ENCODE peak calls at places on chromosomes 4 and X, in nine cellular contexts. H, O, L, F, K, Z, N, U and S are unnamed samples.

GRCh38 chrX:40144576-40144975 is 46.8 kb upstream of the BCOR start:
- DNase-seq in H (no peak), O (no peak), L (no peak), F (no peak), K (no peak), Z (no peak), N (no peak), U (no peak), S (no peak)

GRCh38 chrX:149365552-149365951 is 139.6 kb downstream of the IDS start:
- DNase-seq in H (no peak), O (no peak), L (no peak), F (no peak), K (no peak), Z (no peak), N (no peak), U (no peak), S (no peak)

GRCh38 chr4:40530961-40531635 is 98.6 kb downstream of the RBM47 start:
- DNase-seq in H (no peak), O (no peak), L (no peak), F (no peak), K (no peak), Z (peak; percentile 52), N (no peak), U (no peak), S (no peak)

GRCh38 chr4:124887738-124888137 is 175.2 kb upstream of the ANKRD50 start:
- DNase-seq in H (no peak), O (no peak), L (no peak), F (no peak), K (no peak), Z (no peak), N (no peak), U (no peak), S (no peak)

GRCh38 chr4:110619001-110619350 is 3.9 kb downstream of the PITX2 start:
- DNase-seq in H (no peak), O (no peak), L (no peak), F (no peak), K (no peak), Z (no peak), N (no peak), U (no peak), S (no peak)

GRCh38 chrX:12304261-12304660 is 166.0 kb downstream of the FRMPD4 start:
- DNase-seq in H (peak; percentile 0), O (no peak), L (no peak), F (no peak), K (no peak), Z (no peak), N (peak; percentile 10), U (peak; percentile 60), S (peak; percentile 53)

GRCh38 chr4:8647626-8648025 is 55.1 kb downstream of the CPZ start:
- DNase-seq in H (no peak), O (no peak), L (no peak), F (peak; percentile 43), K (no peak), Z (peak; percentile 17), N (no peak), U (no peak), S (no peak)

GRCh38 chrX:48025561-48025960 is 18.8 kb downstream of the SPACA5 start:
- DNase-seq in H (peak; percentile 76), O (peak; percentile 66), L (peak; percentile 37), F (no peak), K (peak; percentile 26), Z (peak; percentile 43), N (peak; percentile 62), U (peak; percentile 71), S (peak; percentile 54)

GRCh38 chrX:50618788-50619558 is 148.3 kb upstream of the DGKK start:
- DNase-seq in H (no peak), O (no peak), L (peak; percentile 32), F (no peak), K (no peak), Z (no peak), N (peak; percentile 6), U (no peak), S (no peak)

GRCh38 chr4:155787113-155787710 is 28.4 kb downstream of the GUCY1B1 start:
- DNase-seq in H (peak; percentile 18), O (peak; percentile 32), L (peak; percentile 51), F (no peak), K (peak; percentile 55), Z (no peak), N (peak; percentile 73), U (peak; percentile 78), S (peak; percentile 64)

GRCh38 chr4:147355849-147356248 is 125.0 kb upstream of the EDNRA start:
- DNase-seq in H (no peak), O (no peak), L (peak; percentile 70), F (no peak), K (no peak), Z (no peak), N (peak; percentile 86), U (peak; percentile 56), S (peak; percentile 94)

GRCh38 chr4:7217453-7218310 is 25.3 kb downstream of the SORCS2 start:
- DNase-seq in H (no peak), O (no peak), L (peak; percentile 46), F (no peak), K (peak; percentile 57), Z (peak; percentile 41), N (peak; percentile 25), U (peak; percentile 63), S (no peak)

GRCh38 chr4:5114911-5115310 is 63.6 kb downstream of the STK32B start:
- DNase-seq in H (no peak), O (no peak), L (no peak), F (no peak), K (no peak), Z (no peak), N (peak; percentile 39), U (no peak), S (peak; percentile 45)

GRCh38 chrX:47802589-47802988 is 34.1 kb upstream of the ZNF81 start:
- DNase-seq in H (no peak), O (no peak), L (peak; percentile 34), F (no peak), K (peak; percentile 11), Z (no peak), N (peak; percentile 29), U (peak; percentile 11), S (no peak)

GRCh38 chrX:17839269-17839668 is 21.8 kb downstream of the RAI2 start:
- DNase-seq in H (no peak), O (no peak), L (no peak), F (no peak), K (no peak), Z (no peak), N (no peak), U (no peak), S (no peak)

DNA sequence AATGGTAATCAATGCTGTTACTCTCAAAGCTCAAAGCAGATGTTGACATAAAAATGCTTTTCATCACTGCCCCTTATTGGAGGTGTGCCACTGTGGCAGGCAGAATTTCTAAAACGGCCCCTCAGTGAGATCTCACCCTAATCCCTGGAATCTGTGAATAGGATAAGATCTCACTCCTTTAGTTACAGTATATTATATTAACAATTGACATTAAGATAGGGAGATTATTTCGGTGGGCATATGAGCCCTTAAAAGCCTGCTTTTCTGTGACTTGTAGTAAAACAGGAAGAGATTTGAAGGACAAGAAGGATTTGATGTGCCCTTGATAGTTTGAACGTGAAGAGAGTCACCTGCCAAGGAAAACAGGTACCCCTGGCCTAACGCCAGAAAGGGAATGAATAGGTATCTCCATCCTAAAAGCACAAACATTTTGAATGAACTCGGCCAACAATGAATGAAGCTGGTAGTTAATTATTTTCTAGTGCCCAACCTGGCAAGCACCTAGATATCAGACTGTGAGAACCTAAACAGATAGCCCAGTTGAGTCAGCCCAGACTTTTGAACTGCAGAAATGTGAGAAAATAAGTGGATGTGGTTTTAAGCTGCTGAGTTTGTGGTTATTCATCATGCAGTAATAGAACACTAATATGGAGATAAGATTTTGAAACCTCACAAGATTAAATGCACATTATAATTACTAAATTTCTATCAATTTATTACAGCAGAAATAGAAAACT is 881.6 kb downstream of the PCDH18 start:
- DNase-seq in H (no peak), O (no peak), L (peak; percentile 8), F (no peak), K (no peak), Z (peak; percentile 49), N (no peak), U (peak; percentile 16), S (peak; percentile 83)
- H3K27ac ChIP-seq in H (no peak overlapping the region), O (no peak overlapping the region), L (no peak overlapping the region), F (no peak overlapping the region), K (no peak overlapping the region), Z (no peak overlapping the region), N (no peak overlapping the region), U (no peak overlapping the region), S (peak overlapping the region; percentile 52)

DNA sequence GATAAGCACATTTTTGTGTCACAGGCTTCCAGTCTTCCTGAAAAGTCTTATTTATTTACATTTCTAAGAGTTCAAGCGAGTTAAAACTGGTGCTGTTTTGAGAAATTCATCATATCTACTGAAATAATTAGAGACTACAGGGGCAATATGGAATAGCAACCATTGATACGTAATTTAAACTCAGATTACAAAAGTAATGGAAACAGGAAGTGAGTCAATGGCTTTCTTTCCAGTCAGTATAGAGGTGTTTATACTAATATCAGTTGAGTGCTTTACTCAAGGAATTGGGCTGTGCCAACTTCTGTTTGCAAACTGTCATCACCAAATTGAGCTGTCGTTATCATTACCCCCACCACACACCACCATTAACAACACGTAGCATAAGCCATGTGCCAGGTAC is 222.7 kb downstream of the COL25A1 start:
- DNase-seq in H (no peak), O (no peak), L (no peak), F (no peak), K (peak; percentile 28), Z (no peak), N (no peak), U (peak; percentile 53), S (no peak)
- H3K27ac ChIP-seq in H (no peak overlapping the region), O (peak overlapping the region; percentile 40), L (no peak overlapping the region), F (no peak overlapping the region), K (no peak overlapping the region), Z (no peak overlapping the region), N (no peak overlapping the region), U (no peak overlapping the region), S (no peak overlapping the region)

GRCh38 chr4:760616-761015 is 55.0 kb downstream of the PCGF3 start:
- DNase-seq in H (no peak), O (no peak), L (no peak), F (no peak), K (no peak), Z (no peak), N (no peak), U (no peak), S (no peak)
- H3K27ac ChIP-seq in H (no peak overlapping the region), O (no peak overlapping the region), L (no peak overlapping the region), F (no peak overlapping the region), K (peak overlapping the region; percentile 12), Z (no peak overlapping the region), N (no peak overlapping the region), U (peak overlapping the region; percentile 22), S (no peak overlapping the region)

GRCh38 chr4:72351521-72351920 is 217.5 kb downstream of the ADAMTS3 start:
- DNase-seq in H (no peak), O (no peak), L (no peak), F (no peak), K (no peak), Z (no peak), N (no peak), U (no peak), S (no peak)

GRCh38 chr4:72358483-72358882 is 210.5 kb downstream of the ADAMTS3 start:
- DNase-seq in H (no peak), O (no peak), L (no peak), F (no peak), K (no peak), Z (no peak), N (peak; percentile 19), U (no peak), S (no peak)

GRCh38 chr4:72348701-72349100 is 220.3 kb downstream of the ADAMTS3 start:
- DNase-seq in H (no peak), O (no peak), L (no peak), F (no peak), K (no peak), Z (no peak), N (no peak), U (no peak), S (no peak)

GRCh38 chr4:72357908-72358307 is 211.1 kb downstream of the ADAMTS3 start:
- DNase-seq in H (no peak), O (no peak), L (no peak), F (no peak), K (no peak), Z (no peak), N (no peak), U (no peak), S (no peak)

GRCh38 chr4:72352746-72353145 is 216.3 kb downstream of the ADAMTS3 start:
- DNase-seq in H (no peak), O (no peak), L (peak; percentile 14), F (no peak), K (peak; percentile 3), Z (no peak), N (peak; percentile 13), U (no peak), S (no peak)
- H3K27ac ChIP-seq in H (no peak overlapping the region), O (no peak overlapping the region), L (no peak overlapping the region), F (no peak overlapping the region), K (no peak overlapping the region), Z (no peak overlapping the region), N (no peak overlapping the region), U (no peak overlapping the region), S (no peak overlapping the region)